ENCODE peak calls at places on chromosomes 7 and 10, in six cellular contexts. A, F, X, I, V and T are unnamed samples. For H3K27me3, the result is how much of the 10 kb centered on the place peaks cover.

GRCh38 chr7:12699299-12699698 is 11.9 kb downstream of the ARL4A start:
- DNase-seq in A (no peak), F (no peak), X (no peak), I (no peak), V (no peak), T (no peak)

GRCh38 chr7:155814569-155815276 is 2.5 kb upstream of the SHH start:
- DNase-seq in A (no peak), F (no peak), X (no peak), I (no peak), V (no peak), T (no peak)

GRCh38 chr10:67837519-67838314 is at the start of gene DNAJC12:
- DNase-seq in A (no peak), F (no peak), X (peak), I (no peak), V (no peak), T (peak)

GRCh38 chr7:21642422-21642821 is 99.6 kb downstream of the DNAH11 start:
- DNase-seq in A (no peak), F (no peak), X (no peak), I (no peak), V (no peak), T (no peak)

GRCh38 chr7:15209385-15209784 is 306.8 kb upstream of the DGKB start:
- DNase-seq in A (no peak), F (no peak), X (no peak), I (no peak), V (no peak), T (no peak)

GRCh38 chr10:49768329-49768728 is 6.2 kb upstream of the OGDHL start:
- DNase-seq in A (no peak), F (no peak), X (no peak), I (no peak), V (no peak), T (no peak)

GRCh38 chr7:7688956-7689355 is 29.5 kb downstream of the RPA3 start:
- DNase-seq in A (no peak), F (no peak), X (no peak), I (no peak), V (no peak), T (no peak)

GRCh38 chr7:79401254-79401653 is 52.2 kb downstream of the MAGI2 start:
- DNase-seq in A (no peak), F (no peak), X (no peak), I (no peak), V (no peak), T (no peak)

GRCh38 chr7:36355490-36355889 is 34.2 kb upstream of the ANLN start:
- DNase-seq in A (no peak), F (no peak), X (no peak), I (no peak), V (no peak), T (no peak)

GRCh38 chr10:6875229-6875544 is 295.1 kb upstream of the PRKCQ start:
- DNase-seq in A (no peak), F (no peak), X (no peak), I (no peak), V (no peak), T (no peak)

GRCh38 chr10:30818854-30819253 is 189.3 kb upstream of the LYZL2 start:
- DNase-seq in A (peak), F (peak), X (no peak), I (no peak), V (no peak), T (no peak)

GRCh38 chr7:142496545-142496991 is 238.7 kb upstream of the PRSS58 start:
- DNase-seq in A (peak), F (no peak), X (peak), I (no peak), V (no peak), T (no peak)

GRCh38 chr10:113301342-113301984 is 251.4 kb upstream of the HABP2 start:
- DNase-seq in A (no peak), F (peak), X (peak), I (no peak), V (no peak), T (no peak)

GRCh38 chr10:113108180-113108835 is 158.3 kb downstream of the TCF7L2 start:
- DNase-seq in A (no peak), F (no peak), X (peak), I (no peak), V (peak), T (no peak)

GRCh38 chr10:93189959-93190358 is 116.3 kb downstream of the CYP26A1 start:
- DNase-seq in A (no peak), F (peak), X (no peak), I (no peak), V (no peak), T (no peak)

GRCh38 chr10:62424026-62424425 is 49.9 kb downstream of the ZNF365 start:
- DNase-seq in A (no peak), F (no peak), X (no peak), I (no peak), V (no peak), T (no peak)
- TF ChIP-seq CTCF in A (no peak), F (no peak), X (no peak), I (no peak), V (no peak), T (no peak)

GRCh38 chr10:119305860-119306513 is 98.6 kb downstream of the GRK5 start:
- DNase-seq in A (peak), F (no peak), X (peak), I (peak), V (peak), T (peak)

GRCh38 chr10:119306964-119307363 is 99.6 kb downstream of the GRK5 start:
- DNase-seq in A (peak), F (no peak), X (no peak), I (no peak), V (no peak), T (no peak)

GRCh38 chr10:119308089-119308488 is 100.7 kb downstream of the GRK5 start:
- DNase-seq in A (no peak), F (no peak), X (no peak), I (no peak), V (no peak), T (no peak)

GRCh38 chr10:119304541-119304940 is 97.2 kb downstream of the GRK5 start:
- DNase-seq in A (no peak), F (no peak), X (no peak), I (no peak), V (no peak), T (no peak)

GRCh38 chr10:119306514-119306951 is 99.2 kb downstream of the GRK5 start:
- DNase-seq in A (no peak), F (no peak), X (peak), I (no peak), V (no peak), T (no peak)
- H3K4me3 ChIP-seq in A (no peak), F (no peak), X (no peak), I (no peak), V (no peak), T (no peak)

GRCh38 chr7:32073533-32073932 is 3.3 kb upstream of the PDE1C start:
- DNase-seq in A (no peak), F (no peak), X (no peak), I (no peak), V (no peak), T (no peak)
- H3K27me3 ChIP-seq in A (under half), F (under half), X (under half), I (under half), V (under half), T (under half)

GRCh38 chr10:103921750-103922195 is 3.8 kb upstream of the STN1 start:
- DNase-seq in A (peak), F (no peak), X (no peak), I (no peak), V (peak), T (no peak)
- TF ChIP-seq CTCF in A (no peak), F (no peak), X (no peak), I (no peak), V (no peak), T (peak)

GRCh38 chr10:23390809-23391208 is 46.2 kb upstream of the C10orf67 start:
- DNase-seq in A (no peak), F (no peak), X (no peak), I (no peak), V (no peak), T (no peak)
- H3K4me3 ChIP-seq in A (no peak), F (no peak), X (no peak), I (no peak), V (no peak), T (no peak)

DNA sequence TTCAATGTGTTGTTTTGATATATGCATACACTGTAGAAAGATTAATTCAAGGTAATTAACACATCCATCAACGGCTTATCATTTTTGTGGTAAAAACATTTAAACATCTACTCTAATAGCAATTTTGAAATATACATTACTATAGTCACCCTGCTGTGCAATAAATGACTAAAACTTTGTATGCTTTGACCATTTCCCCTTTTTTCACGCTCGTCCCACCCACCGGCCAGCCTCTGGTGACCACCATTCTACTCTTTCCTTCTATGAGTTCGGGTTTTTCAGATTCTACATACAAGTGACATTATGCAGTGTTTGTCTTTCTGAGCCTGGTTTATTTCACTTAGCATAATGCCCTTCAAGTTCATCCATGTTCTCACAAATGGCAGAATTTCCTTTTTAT is 21.3 kb downstream of the CYCS start:
- DNase-seq in A (no peak), F (no peak), X (no peak), I (no peak), V (no peak), T (no peak)
- H3K27me3 ChIP-seq in A (under half), F (under half), X (under half), I (under half), V (under half), T (under half)

GRCh38 chr7:138608292-138608691 is 92.9 kb downstream of the SVOPL start:
- DNase-seq in A (no peak), F (no peak), X (no peak), I (no peak), V (no peak), T (no peak)

GRCh38 chr7:138603549-138604324 is 97.4 kb downstream of the SVOPL start:
- DNase-seq in A (no peak), F (peak), X (no peak), I (peak), V (no peak), T (no peak)

GRCh38 chr7:138602456-138602855 is 98.7 kb downstream of the SVOPL start:
- DNase-seq in A (no peak), F (no peak), X (no peak), I (no peak), V (no peak), T (no peak)

GRCh38 chr7:138607216-138608126 is 93.7 kb downstream of the SVOPL start:
- DNase-seq in A (no peak), F (no peak), X (no peak), I (no peak), V (no peak), T (no peak)

DNA sequence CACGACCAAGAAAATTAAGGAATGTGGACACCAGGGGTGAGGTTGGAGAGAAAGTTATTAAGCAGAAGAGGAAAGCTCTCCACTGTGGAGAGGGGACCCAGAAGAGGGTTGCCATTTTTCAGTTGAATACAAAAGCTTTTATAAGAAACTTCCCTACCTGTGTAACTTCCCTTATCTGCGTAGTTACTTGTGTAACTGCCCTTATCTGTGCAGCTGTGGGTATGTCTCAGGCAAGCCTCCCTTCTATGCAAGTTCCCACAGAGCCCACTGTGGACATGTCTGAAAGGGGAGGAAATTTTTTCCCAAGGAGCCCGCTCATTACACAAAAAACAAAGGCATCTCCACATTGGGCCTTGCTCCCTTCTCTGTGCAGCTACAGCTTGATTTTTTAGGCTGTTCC is 94.9 kb downstream of the SVOPL start:
- DNase-seq in A (no peak), F (no peak), X (no peak), I (no peak), V (no peak), T (no peak)
- TF ChIP-seq CTCF in A (no peak), F (no peak), X (no peak), I (no peak), V (no peak), T (no peak)

GRCh38 chr10:80200687-80201086 is 4.7 kb downstream of the ANXA11 start:
- DNase-seq in A (no peak), F (no peak), X (no peak), I (no peak), V (peak), T (no peak)

GRCh38 chr10:80200259-80200658 is 5.1 kb downstream of the ANXA11 start:
- DNase-seq in A (no peak), F (no peak), X (no peak), I (no peak), V (no peak), T (no peak)

GRCh38 chr10:80199828-80200227 is 5.5 kb downstream of the ANXA11 start:
- DNase-seq in A (no peak), F (no peak), X (no peak), I (no peak), V (peak), T (no peak)

GRCh38 chr10:80202934-80203834 is 2.2 kb downstream of the ANXA11 start:
- DNase-seq in A (peak), F (peak), X (peak), I (no peak), V (peak), T (peak)

GRCh38 chr10:80201592-80202256 is 3.6 kb downstream of the ANXA11 start:
- DNase-seq in A (no peak), F (no peak), X (no peak), I (no peak), V (peak), T (no peak)
- H3K4me3 ChIP-seq in A (no peak), F (no peak), X (no peak), I (no peak), V (no peak), T (no peak)